ENCODE peak calls at places on chromosomes 6 and 20, in four cellular contexts. F is K562, P is HepG2, R is HCT116. V is an unnamed sample.

GRCh38 chr6:161111256-161111655 is 119.7 kb downstream of the MAP3K4 start:
- DNase-seq in F (no peak), P (no peak), R (no peak), V (no peak)

GRCh38 chr6:19866900-19867627 is 29.9 kb downstream of the ID4 start:
- DNase-seq in F (no peak), P (peak), R (peak), V (no peak)

GRCh38 chr20:62782149-62782892 is 14.0 kb upstream of the MRGBP start:
- DNase-seq in F (no peak), P (peak), R (no peak), V (no peak)

GRCh38 chr6:87151786-87152527 is 3.4 kb upstream of the ZNF292 start:
- DNase-seq in F (no peak), P (no peak), R (no peak), V (peak)

GRCh38 chr6:81166770-81167169 is 585.7 kb downstream of the TENT5A start:
- DNase-seq in F (no peak), P (no peak), R (no peak), V (no peak)

GRCh38 chr6:110328231-110328630 is 29.9 kb downstream of the METTL24 start:
- DNase-seq in F (no peak), P (no peak), R (no peak), V (no peak)

GRCh38 chr6:43283514-43283901 is 14.6 kb upstream of the SLC22A7 start:
- DNase-seq in F (no peak), P (no peak), R (no peak), V (no peak)

GRCh38 chr6:169969372-169970099 is 218.1 kb downstream of the ERMARD start:
- DNase-seq in F (no peak), P (no peak), R (no peak), V (peak)

GRCh38 chr6:91298543-91299145 is 711.8 kb upstream of the MAP3K7 start:
- DNase-seq in F (no peak), P (no peak), R (no peak), V (no peak)

GRCh38 chr20:53020834-53021233 is 48.7 kb downstream of the TSHZ2 start:
- DNase-seq in F (no peak), P (peak), R (no peak), V (no peak)

DNA sequence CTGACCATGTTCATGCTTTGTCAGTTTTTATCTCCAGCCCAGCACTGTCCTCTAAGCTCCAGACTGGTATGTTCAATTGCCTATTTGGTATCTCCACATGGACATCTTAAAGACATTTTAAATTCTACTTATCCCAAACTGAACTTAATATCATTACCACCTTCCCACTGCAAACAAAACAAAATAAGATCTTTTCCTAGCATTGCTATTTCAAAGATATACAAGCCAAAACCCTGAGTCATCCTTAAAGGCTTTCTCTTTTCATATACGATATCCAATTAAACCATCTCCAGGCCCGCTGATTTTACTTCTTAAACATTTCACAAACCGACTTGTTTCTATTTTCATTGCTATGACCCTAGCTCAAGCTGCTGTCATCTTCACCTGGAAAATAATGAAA is 35.1 kb upstream of the HS3ST5 start:
- DNase-seq in F (no peak), P (no peak), R (no peak), V (no peak)
- TF ChIP-seq ELF1 in F (no peak), P (no peak), R (no peak), V (no peak)

GRCh38 chr20:32586291-32586690 is 1.2 kb upstream of the NOL4L start:
- DNase-seq in F (no peak), P (no peak), R (no peak), V (no peak)
- TF ChIP-seq ELF1 in F (no peak), P (no peak), R (no peak), V (no peak)

GRCh38 chr6:153568601-153569000 is 437.5 kb upstream of the RGS17 start:
- DNase-seq in F (no peak), P (no peak), R (no peak), V (no peak)
- TF ChIP-seq ELF1 in F (no peak), P (no peak), R (no peak), V (no peak)

GRCh38 chr20:1822564-1823420 is 72.4 kb upstream of the SIRPA start:
- DNase-seq in F (peak), P (peak), R (no peak), V (no peak)
- TF ChIP-seq ELF1 in F (no peak), P (no peak), R (no peak), V (no peak)

GRCh38 chr20:50615407-50615806 is 75.9 kb downstream of the RIPOR3 start:
- DNase-seq in F (no peak), P (no peak), R (no peak), V (no peak)
- TF ChIP-seq ELF1 in F (no peak), P (no peak), R (no peak), V (no peak)

DNA sequence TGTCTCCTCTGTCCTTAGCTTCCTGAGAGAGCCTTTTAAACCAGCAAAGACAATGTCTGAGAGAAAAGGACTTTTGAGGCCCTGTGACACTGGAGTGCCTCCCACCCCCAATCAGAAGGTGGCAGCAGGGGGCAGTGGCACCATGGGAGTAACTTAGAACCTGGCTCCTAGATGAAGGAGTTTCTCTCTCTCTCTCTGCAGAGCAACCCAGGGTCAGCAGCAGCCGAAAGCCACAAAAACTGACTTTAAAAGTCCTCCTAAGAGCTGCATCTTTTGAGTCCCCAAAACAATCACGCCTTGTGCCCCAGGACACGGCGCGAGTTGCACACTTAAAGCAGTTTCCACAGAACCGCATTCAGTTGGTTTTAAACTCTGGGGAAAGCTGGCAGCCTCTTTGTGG is 5.3 kb upstream of the TCP11 start:
- DNase-seq in F (no peak), P (peak), R (peak), V (peak)
- TF ChIP-seq ELF1 in F (no peak), P (no peak), R (no peak), V (no peak)

GRCh38 chr6:119459207-119459974 is 109.8 kb upstream of the MAN1A1 start:
- DNase-seq in F (no peak), P (no peak), R (no peak), V (no peak)

GRCh38 chr6:119449253-119450156 is 99.9 kb upstream of the MAN1A1 start:
- DNase-seq in F (no peak), P (no peak), R (no peak), V (no peak)

GRCh38 chr6:119453242-119453641 is 103.7 kb upstream of the MAN1A1 start:
- DNase-seq in F (no peak), P (no peak), R (no peak), V (no peak)

GRCh38 chr6:119454694-119455093 is 105.1 kb upstream of the MAN1A1 start:
- DNase-seq in F (no peak), P (no peak), R (no peak), V (no peak)
- TF ChIP-seq ELF1 in F (no peak), P (no peak), R (no peak), V (no peak)

DNA sequence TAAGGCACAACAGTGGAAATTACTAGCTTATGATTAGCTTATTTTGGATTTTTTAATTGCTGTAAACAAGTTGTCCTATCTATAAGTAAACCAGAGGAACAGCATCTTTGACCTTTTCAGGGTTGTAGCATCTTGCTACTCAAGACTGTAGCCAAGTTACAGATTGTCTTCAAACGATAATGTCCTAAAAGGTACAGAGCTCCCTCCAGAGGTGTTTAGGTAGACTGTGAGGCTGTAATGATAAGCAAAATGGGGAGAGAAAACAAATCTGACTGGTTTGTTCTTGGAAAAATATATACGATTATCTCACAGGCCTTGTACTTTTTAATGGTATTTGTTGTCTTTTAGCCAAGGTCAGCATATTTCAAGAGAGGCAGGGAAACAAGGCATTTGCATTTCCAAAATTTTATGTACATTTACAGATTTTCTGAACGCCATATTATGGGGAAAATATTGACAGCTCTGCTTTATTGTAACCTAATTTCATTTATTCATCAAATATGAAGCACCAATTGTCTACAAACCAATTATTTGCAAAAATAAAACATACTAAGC is 273.4 kb downstream of the MEI4 start:
- DNase-seq in F (no peak), P (peak), R (peak), V (no peak)
- TF ChIP-seq ELF1 in F (no peak), P (no peak), R (no peak), V (no peak)

V was measured in SK-N-SH.